ENCODE peak calls at places on chromosomes 4 and X, in seven cellular contexts. L, Q, K, N, I, B and U are unnamed samples.

GRCh38 chr4:143046454-143046853 is 138.3 kb upstream of the USP38 start:
- DNase-seq in L (no peak), Q (no peak), K (no peak), N (no peak), I (no peak), B (no peak), U (no peak)

GRCh38 chr4:184427093-184427492 is 47.3 kb downstream of the IRF2 start:
- DNase-seq in L (no peak), Q (no peak), K (no peak), N (no peak), I (no peak), B (no peak), U (no peak)

GRCh38 chrX:64975491-64975890 is 759 bp downstream of the ZC4H2 start:
- DNase-seq in L (peak; percentile 15), Q (peak; percentile 40), K (peak; percentile 7), N (peak; percentile 28), I (no peak), B (peak; percentile 46), U (peak; percentile 72)

GRCh38 chr4:176910646-176911045 is 117.9 kb upstream of the VEGFC start:
- DNase-seq in L (no peak), Q (no peak), K (no peak), N (no peak), I (no peak), B (no peak), U (peak; percentile 55)

GRCh38 chr4:147430111-147430510 is 50.8 kb upstream of the EDNRA start:
- DNase-seq in L (no peak), Q (no peak), K (no peak), N (no peak), I (no peak), B (no peak), U (no peak)

GRCh38 chr4:11650801-11651596 is 222.3 kb upstream of the HS3ST1 start:
- DNase-seq in L (no peak), Q (no peak), K (peak; percentile 63), N (no peak), I (peak; percentile 18), B (no peak), U (no peak)

GRCh38 chrX:70664726-70665125 is 220.1 kb downstream of the DLG3 start:
- DNase-seq in L (peak; percentile 22), Q (no peak), K (peak; percentile 2), N (no peak), I (no peak), B (no peak), U (no peak)

GRCh38 chr4:179569549-179569948 is 2127.3 kb upstream of the AGA start:
- DNase-seq in L (no peak), Q (no peak), K (no peak), N (no peak), I (no peak), B (no peak), U (no peak)

GRCh38 chrX:118528089-118528753 is 32.6 kb downstream of the DOCK11 start:
- DNase-seq in L (no peak), Q (peak; percentile 77), K (no peak), N (no peak), I (no peak), B (no peak), U (no peak)

GRCh38 chrX:2928583-2929434 is at the start of gene ARSD:
- DNase-seq in L (peak; percentile 89), Q (peak; percentile 37), K (peak; percentile 92), N (peak; percentile 97), I (peak; percentile 79), B (peak; percentile 96), U (peak; percentile 98)

GRCh38 chrX:150763810-150764209 is 70.6 kb downstream of the MTMR1 start:
- DNase-seq in L (no peak), Q (no peak), K (no peak), N (no peak), I (no peak), B (no peak), U (peak; percentile 57)

GRCh38 chr4:2948895-2949781 is 14.1 kb downstream of the NOP14 start:
- DNase-seq in L (no peak), Q (no peak), K (no peak), N (no peak), I (no peak), B (no peak), U (peak; percentile 77)

GRCh38 chr4:26330186-26330787 is 9.5 kb downstream of the RBPJ start:
- DNase-seq in L (no peak), Q (no peak), K (peak; percentile 41), N (no peak), I (no peak), B (no peak), U (no peak)

GRCh38 chr4:170089743-170090666 is at the start of gene AADAT:
- DNase-seq in L (no peak), Q (no peak), K (peak; percentile 59), N (peak; percentile 92), I (peak; percentile 41), B (peak; percentile 91), U (peak; percentile 96)

GRCh38 chr4:33226783-33227182 is 2506.6 kb downstream of the PCDH7 start:
- DNase-seq in L (no peak), Q (no peak), K (no peak), N (no peak), I (no peak), B (no peak), U (no peak)
- H3K9me3 ChIP-seq in L (no peaks in the 10 kb centered on the region), Q (peaks cover 3% of the 10 kb centered on the region), K (no peaks in the 10 kb centered on the region), N (no peaks in the 10 kb centered on the region), I (no peaks in the 10 kb centered on the region), B (no peaks in the 10 kb centered on the region), U (peaks cover 9% of the 10 kb centered on the region)

DNA sequence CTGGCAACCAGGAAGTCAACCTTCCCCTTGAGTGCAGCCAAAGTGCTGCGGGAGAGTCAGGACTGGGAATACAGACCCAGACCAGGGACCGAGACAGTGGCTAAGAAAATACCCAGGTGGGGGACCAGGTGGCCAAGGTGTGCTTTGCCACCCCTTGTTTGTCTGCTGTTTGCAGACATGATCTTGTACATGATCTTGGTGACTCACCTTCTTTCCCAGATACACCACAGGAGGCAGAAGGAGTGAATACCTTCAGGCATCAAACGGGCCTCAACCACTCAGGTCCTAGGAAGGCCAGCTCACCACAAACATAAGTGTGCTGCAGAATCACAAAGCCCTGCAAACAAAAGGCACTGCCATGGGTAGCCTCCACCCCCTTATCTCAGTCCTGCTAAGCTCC is 62.0 kb downstream of the CNGA2 start:
- DNase-seq in L (no peak), Q (no peak), K (no peak), N (no peak), I (no peak), B (no peak), U (no peak)
- H3K9me3 ChIP-seq in L (no peaks in the 10 kb centered on the region), Q (no peaks in the 10 kb centered on the region), K (no peaks in the 10 kb centered on the region), N (no peaks in the 10 kb centered on the region), I (no peaks in the 10 kb centered on the region), B (no peaks in the 10 kb centered on the region), U (no peaks in the 10 kb centered on the region)

DNA sequence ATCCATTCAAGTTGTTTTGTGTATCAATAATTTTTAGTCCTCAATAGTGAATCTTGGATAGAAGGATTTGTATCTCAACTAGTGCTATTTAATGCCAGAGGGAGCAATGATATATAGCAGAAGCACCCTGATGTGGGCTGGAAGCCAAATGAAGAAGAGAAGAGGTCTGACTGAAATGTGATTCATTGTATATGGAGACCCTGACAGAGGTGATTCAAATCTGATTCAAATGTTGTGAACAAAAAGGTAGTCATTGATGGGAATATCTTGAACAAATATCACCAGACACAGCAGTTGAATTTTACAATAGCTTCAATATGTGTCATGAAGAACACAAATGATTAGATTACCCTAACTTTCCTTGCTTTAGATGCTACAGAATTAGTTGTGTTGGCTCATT is 27.5 kb upstream of the SULT1B1 start:
- DNase-seq in L (no peak), Q (no peak), K (peak; percentile 27), N (no peak), I (no peak), B (no peak), U (no peak)
- H3K9me3 ChIP-seq in L (peaks cover 7% of the 10 kb centered on the region), Q (no peaks in the 10 kb centered on the region), K (peaks cover 6% of the 10 kb centered on the region), N (no peaks in the 10 kb centered on the region), I (peaks cover 9% of the 10 kb centered on the region), B (no peaks in the 10 kb centered on the region), U (peaks cover 8% of the 10 kb centered on the region)

GRCh38 chrX:44945736-44946135 is 72.7 kb downstream of the KDM6A start:
- DNase-seq in L (no peak), Q (no peak), K (no peak), N (no peak), I (no peak), B (no peak), U (no peak)
- H3K9me3 ChIP-seq in L (peaks cover 19% of the 10 kb centered on the region), Q (peaks cover 6% of the 10 kb centered on the region), K (no peaks in the 10 kb centered on the region), N (no peaks in the 10 kb centered on the region), I (no peaks in the 10 kb centered on the region), B (no peaks in the 10 kb centered on the region), U (peaks cover 28% of the 10 kb centered on the region)

GRCh38 chrX:125322431-125322830 is 2.8 kb downstream of the TEX13C start:
- DNase-seq in L (no peak), Q (no peak), K (no peak), N (no peak), I (no peak), B (no peak), U (no peak)
- H3K9me3 ChIP-seq in L (no peaks in the 10 kb centered on the region), Q (no peaks in the 10 kb centered on the region), K (no peaks in the 10 kb centered on the region), N (no peaks in the 10 kb centered on the region), I (peaks cover 20% of the 10 kb centered on the region), B (no peaks in the 10 kb centered on the region), U (no peaks in the 10 kb centered on the region)

GRCh38 chr4:28916585-28916984 is 1803.6 kb upstream of the PCDH7 start:
- DNase-seq in L (no peak), Q (no peak), K (no peak), N (no peak), I (no peak), B (no peak), U (no peak)

GRCh38 chr4:28926156-28926555 is 1794.0 kb upstream of the PCDH7 start:
- DNase-seq in L (no peak), Q (no peak), K (peak; percentile 4), N (no peak), I (no peak), B (no peak), U (no peak)

GRCh38 chr4:28918871-28919270 is 1801.3 kb upstream of the PCDH7 start:
- DNase-seq in L (no peak), Q (no peak), K (no peak), N (no peak), I (no peak), B (no peak), U (no peak)

DNA sequence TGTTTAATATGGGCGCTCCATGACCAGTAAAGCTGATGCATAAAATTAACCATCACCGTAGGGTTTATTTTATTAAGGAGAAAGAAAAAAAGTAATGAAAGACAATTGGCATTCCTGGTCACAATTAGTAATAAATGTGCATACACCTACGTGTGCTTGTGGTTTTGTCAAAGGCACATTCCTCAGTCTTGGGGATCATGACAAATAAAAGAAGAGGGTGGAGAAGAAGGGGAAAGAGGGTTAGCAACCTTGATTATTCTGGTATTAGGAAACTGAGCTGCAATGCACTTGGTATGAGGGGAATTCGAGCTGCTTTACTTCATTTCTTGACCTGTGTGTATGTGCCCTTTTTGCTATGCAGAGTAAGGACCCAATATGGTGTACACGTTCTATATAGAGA is 1798.3 kb upstream of the PCDH7 start:
- DNase-seq in L (no peak), Q (no peak), K (peak; percentile 66), N (no peak), I (no peak), B (no peak), U (no peak)
- H3K9me3 ChIP-seq in L (no peaks in the 10 kb centered on the region), Q (no peaks in the 10 kb centered on the region), K (no peaks in the 10 kb centered on the region), N (no peaks in the 10 kb centered on the region), I (no peaks in the 10 kb centered on the region), B (no peaks in the 10 kb centered on the region), U (no peaks in the 10 kb centered on the region)